ENCODE peak calls at places on chromosomes 7 and 10, in four cellular contexts. N, R, F and O are unnamed samples.

GRCh38 chr10:78700413-78700812 is 368.4 kb upstream of the ZMIZ1 start:
- DNase-seq in N (no peak), R (no peak), F (no peak), O (no peak)

GRCh38 chr7:27842094-27842493 is 102.1 kb downstream of the TAX1BP1 start:
- DNase-seq in N (no peak), R (no peak), F (no peak), O (no peak)

GRCh38 chr7:10940748-10941358 is 32.8 kb upstream of the PHF14 start:
- DNase-seq in N (no peak), R (peak; percentile 69), F (peak; percentile 1), O (peak; percentile 11)

GRCh38 chr7:101935521-101936141 is 118.2 kb downstream of the CUX1 start:
- DNase-seq in N (no peak), R (no peak), F (no peak), O (no peak)

GRCh38 chr10:21452203-21452602 is 73.3 kb downstream of the SKIDA1 start:
- DNase-seq in N (no peak), R (no peak), F (no peak), O (no peak)

GRCh38 chr10:22833353-22833752 is 94.5 kb upstream of the ARMC3 start:
- DNase-seq in N (no peak), R (no peak), F (no peak), O (no peak)

GRCh38 chr7:98223351-98223897 is 12.2 kb downstream of the BHLHA15 start:
- DNase-seq in N (no peak), R (no peak), F (no peak), O (no peak)

GRCh38 chr7:5827755-5828154 is 46.3 kb upstream of the RNF216 start:
- DNase-seq in N (peak; percentile 26), R (peak; percentile 22), F (no peak), O (no peak)

GRCh38 chr7:96952974-96953391 is 52.4 kb upstream of the DLX6 start:
- DNase-seq in N (no peak), R (no peak), F (no peak), O (no peak)

GRCh38 chr7:40221836-40222235 is 87.0 kb downstream of the SUGCT start:
- DNase-seq in N (no peak), R (no peak), F (no peak), O (no peak)

GRCh38 chr7:511476-512145 is 8.0 kb downstream of the PDGFA start:
- DNase-seq in N (no peak), R (no peak), F (no peak), O (no peak)

GRCh38 chr10:2851544-2851943 is 215.8 kb upstream of the PFKP start:
- DNase-seq in N (no peak), R (peak; percentile 69), F (no peak), O (no peak)

GRCh38 chr7:101222275-101222830 is 4.4 kb downstream of the ZNHIT1 start:
- DNase-seq in N (no peak), R (no peak), F (no peak), O (no peak)

GRCh38 chr7:15801565-15801964 is 115.1 kb upstream of the MEOX2 start:
- DNase-seq in N (no peak), R (no peak), F (no peak), O (no peak)

GRCh38 chr10:74227697-74228424 is 76.8 kb downstream of the ADK start:
- DNase-seq in N (no peak), R (no peak), F (no peak), O (no peak)

GRCh38 chr7:77524732-77525131 is 12.4 kb upstream of the PTPN12 start:
- DNase-seq in N (no peak), R (no peak), F (no peak), O (no peak)

GRCh38 chr7:75039709-75040108 is 33.9 kb downstream of the RCC1L start:
- DNase-seq in N (no peak), R (no peak), F (no peak), O (no peak)

GRCh38 chr10:132489053-132489703 is 48.4 kb upstream of the INPP5A start:
- DNase-seq in N (no peak), R (no peak), F (no peak), O (no peak)

GRCh38 chr10:3853547-3853989 is 68.6 kb upstream of the KLF6 start:
- DNase-seq in N (no peak), R (no peak), F (no peak), O (no peak)

GRCh38 chr7:94135180-94135579 is 131.0 kb upstream of the BET1 start:
- DNase-seq in N (no peak), R (no peak), F (no peak), O (no peak)

GRCh38 chr10:92208736-92209135 is 82.1 kb downstream of the CPEB3 start:
- DNase-seq in N (no peak), R (no peak), F (no peak), O (no peak)

GRCh38 chr10:61125560-61126250 is 181.7 kb upstream of the RHOBTB1 start:
- DNase-seq in N (no peak), R (no peak), F (no peak), O (no peak)

GRCh38 chr10:111455776-111456426 is 379.1 kb downstream of the ADRA2A start:
- DNase-seq in N (no peak), R (no peak), F (no peak), O (no peak)

GRCh38 chr10:102603946-102604345 is 40.3 kb upstream of the TRIM8 start:
- DNase-seq in N (no peak), R (no peak), F (no peak), O (no peak)

GRCh38 chr7:156777364-156778069 is 115.5 kb downstream of the LMBR1 start:
- DNase-seq in N (no peak), R (no peak), F (no peak), O (no peak)

GRCh38 chr10:97197030-97197500 is 11.3 kb upstream of the SLIT1 start:
- DNase-seq in N (no peak), R (no peak), F (no peak), O (no peak)

GRCh38 chr10:29357962-29358635 is 69.2 kb downstream of the LYZL1 start:
- DNase-seq in N (no peak), R (no peak), F (no peak), O (no peak)

GRCh38 chr10:108450280-108450679 is 1285.8 kb upstream of the SORCS1 start:
- DNase-seq in N (no peak), R (no peak), F (no peak), O (no peak)

GRCh38 chr10:77899080-77899477 is 27.5 kb downstream of the DLG5 start:
- DNase-seq in N (no peak), R (no peak), F (no peak), O (no peak)

GRCh38 chr7:2149672-2150444 is 82.9 kb downstream of the MAD1L1 start:
- DNase-seq in N (no peak), R (no peak), F (no peak), O (no peak)

GRCh38 chr10:63058236-63058635 is 74.9 kb upstream of the NRBF2 start:
- DNase-seq in N (no peak), R (no peak), F (no peak), O (no peak)

GRCh38 chr7:23372671-23373070 is 73.5 kb downstream of the MALSU1 start:
- DNase-seq in N (no peak), R (no peak), F (no peak), O (no peak)

GRCh38 chr10:110893559-110894179 is 21.9 kb downstream of the PDCD4 start:
- DNase-seq in N (no peak), R (peak; percentile 0), F (peak; percentile 8), O (no peak)

GRCh38 chr7:130219871-130220270 is 12.2 kb downstream of the SSMEM1 start:
- DNase-seq in N (no peak), R (no peak), F (no peak), O (no peak)

GRCh38 chr10:131201741-131202515 is 109.6 kb downstream of the TCERG1L start:
- DNase-seq in N (no peak), R (no peak), F (no peak), O (no peak)

GRCh38 chr7:69438584-69438983 is 159.7 kb upstream of the AUTS2 start:
- DNase-seq in N (no peak), R (no peak), F (no peak), O (no peak)

GRCh38 chr7:7157177-7157886 is 25.0 kb upstream of the C1GALT1 start:
- DNase-seq in N (no peak), R (no peak), F (no peak), O (no peak)